ENCODE peak calls at places on chromosome X, in eight cellular contexts. One of them, this sample, is unnamed.

GRCh38 chrX:83588409-83588808 is 80.3 kb downstream of the POU3F4 start:
- DNase-seq in epithelial cell of esophagus: no peak
- DNase-seq in mucosa of descending colon: no peak
- DNase-seq in coronary artery: no peak
- DNase-seq in Calu3: no peak
- DNase-seq in upper lobe of right lung: no peak
- DNase-seq in ascending aorta: no peak
- DNase-seq in heart right ventricle: no peak
- DNase-seq in this sample: no peak

GRCh38 chrX:6175914-6176313 is 52.8 kb downstream of the NLGN4X start:
- DNase-seq in heart right ventricle: no peak
- DNase-seq in Calu3: no peak
- DNase-seq in ascending aorta: no peak
- DNase-seq in upper lobe of right lung: no peak
- DNase-seq in coronary artery: no peak
- DNase-seq in mucosa of descending colon: no peak
- DNase-seq in epithelial cell of esophagus: no peak
- DNase-seq in this sample: no peak

GRCh38 chrX:49272426-49272825 is 2.8 kb downstream of the PPP1R3F start:
- DNase-seq in heart right ventricle: no peak
- DNase-seq in upper lobe of right lung: no peak
- DNase-seq in coronary artery: no peak
- DNase-seq in Calu3: no peak
- DNase-seq in epithelial cell of esophagus: no peak
- DNase-seq in mucosa of descending colon: no peak
- DNase-seq in ascending aorta: no peak
- DNase-seq in this sample: no peak

GRCh38 chrX:12292996-12293765 is 154.9 kb downstream of the FRMPD4 start:
- DNase-seq in heart right ventricle: no peak
- DNase-seq in Calu3: no peak
- DNase-seq in ascending aorta: no peak
- DNase-seq in mucosa of descending colon: no peak
- DNase-seq in upper lobe of right lung: no peak
- DNase-seq in coronary artery: no peak
- DNase-seq in epithelial cell of esophagus: no peak
- DNase-seq in this sample: no peak

GRCh38 chrX:153509592-153509991 is 7.8 kb upstream of the ATP2B3 start:
- DNase-seq in mucosa of descending colon: no peak
- DNase-seq in coronary artery: no peak
- DNase-seq in ascending aorta: no peak
- DNase-seq in upper lobe of right lung: no peak
- DNase-seq in epithelial cell of esophagus: no peak
- DNase-seq in heart right ventricle: no peak
- DNase-seq in Calu3: no peak
- DNase-seq in this sample: no peak

GRCh38 chrX:93319604-93320003 is 353.8 kb downstream of the NAP1L3 start:
- DNase-seq in epithelial cell of esophagus: no peak
- DNase-seq in ascending aorta: no peak
- DNase-seq in coronary artery: no peak
- DNase-seq in Calu3: no peak
- DNase-seq in heart right ventricle: no peak
- DNase-seq in upper lobe of right lung: no peak
- DNase-seq in mucosa of descending colon: no peak
- DNase-seq in this sample: no peak

GRCh38 chrX:15127010-15127409 is 142.9 kb downstream of the ASB9 start:
- DNase-seq in mucosa of descending colon: no peak
- DNase-seq in heart right ventricle: no peak
- DNase-seq in Calu3: no peak
- DNase-seq in coronary artery: no peak
- DNase-seq in epithelial cell of esophagus: no peak
- DNase-seq in ascending aorta: no peak
- DNase-seq in upper lobe of right lung: no peak
- DNase-seq in this sample: no peak

GRCh38 chrX:126552313-126553022 is at the start of gene DCAF12L1:
- DNase-seq in epithelial cell of esophagus: no peak
- DNase-seq in ascending aorta: no peak
- DNase-seq in mucosa of descending colon: no peak
- DNase-seq in upper lobe of right lung: no peak
- DNase-seq in Calu3: no peak
- DNase-seq in heart right ventricle: peak; percentile 9
- DNase-seq in coronary artery: no peak
- DNase-seq in this sample: peak; percentile 43

GRCh38 chrX:69027181-69028005 is 137.9 kb downstream of the PJA1 start:
- DNase-seq in ascending aorta: peak; percentile 44
- DNase-seq in epithelial cell of esophagus: peak; percentile 94
- DNase-seq in coronary artery: no peak
- DNase-seq in heart right ventricle: no peak
- DNase-seq in upper lobe of right lung: no peak
- DNase-seq in Calu3: no peak
- DNase-seq in mucosa of descending colon: peak; percentile 36
- DNase-seq in this sample: no peak

GRCh38 chrX:35380808-35381700 is 417.1 kb upstream of the MAGEB16 start:
- DNase-seq in coronary artery: no peak
- DNase-seq in mucosa of descending colon: no peak
- DNase-seq in upper lobe of right lung: no peak
- DNase-seq in ascending aorta: no peak
- DNase-seq in heart right ventricle: no peak
- DNase-seq in epithelial cell of esophagus: peak; percentile 46
- DNase-seq in Calu3: no peak
- DNase-seq in this sample: no peak

GRCh38 chrX:129875669-129876068 is 30.3 kb upstream of the UTP14A start:
- DNase-seq in upper lobe of right lung: no peak
- DNase-seq in epithelial cell of esophagus: peak; percentile 43
- DNase-seq in mucosa of descending colon: no peak
- DNase-seq in heart right ventricle: no peak
- DNase-seq in Calu3: peak; percentile 8
- DNase-seq in ascending aorta: no peak
- DNase-seq in coronary artery: no peak
- DNase-seq in this sample: no peak

GRCh38 chrX:43953218-43953617 is 20.0 kb downstream of the NDP start:
- DNase-seq in Calu3: no peak
- DNase-seq in upper lobe of right lung: no peak
- DNase-seq in mucosa of descending colon: no peak
- DNase-seq in ascending aorta: no peak
- DNase-seq in epithelial cell of esophagus: peak; percentile 10
- DNase-seq in coronary artery: no peak
- DNase-seq in heart right ventricle: no peak
- DNase-seq in this sample: no peak

GRCh38 chrX:138847930-138848329 is 136.4 kb upstream of the FGF13 start:
- DNase-seq in epithelial cell of esophagus: peak; percentile 47
- DNase-seq in mucosa of descending colon: no peak
- DNase-seq in heart right ventricle: no peak
- DNase-seq in upper lobe of right lung: no peak
- DNase-seq in ascending aorta: no peak
- DNase-seq in coronary artery: no peak
- DNase-seq in Calu3: no peak
- DNase-seq in this sample: no peak
- TF ChIP-seq CTCF in epithelial cell of esophagus: peak; percentile 47
- TF ChIP-seq CTCF in mucosa of descending colon: no peak
- TF ChIP-seq CTCF in heart right ventricle: peak; percentile 20
- TF ChIP-seq CTCF in upper lobe of right lung: no peak
- TF ChIP-seq CTCF in ascending aorta: no peak
- TF ChIP-seq CTCF in coronary artery: no peak
- TF ChIP-seq CTCF in Calu3: no peak
- TF ChIP-seq CTCF in this sample: no peak

GRCh38 chrX:138928737-138929459 is 217.4 kb upstream of the FGF13 start:
- DNase-seq in heart right ventricle: no peak
- DNase-seq in epithelial cell of esophagus: no peak
- DNase-seq in coronary artery: no peak
- DNase-seq in mucosa of descending colon: no peak
- DNase-seq in Calu3: no peak
- DNase-seq in ascending aorta: no peak
- DNase-seq in upper lobe of right lung: no peak
- DNase-seq in this sample: no peak
- TF ChIP-seq CTCF in heart right ventricle: no peak
- TF ChIP-seq CTCF in epithelial cell of esophagus: no peak
- TF ChIP-seq CTCF in coronary artery: no peak
- TF ChIP-seq CTCF in mucosa of descending colon: no peak
- TF ChIP-seq CTCF in Calu3: no peak
- TF ChIP-seq CTCF in ascending aorta: no peak
- TF ChIP-seq CTCF in upper lobe of right lung: no peak
- TF ChIP-seq CTCF in this sample: no peak

DNA sequence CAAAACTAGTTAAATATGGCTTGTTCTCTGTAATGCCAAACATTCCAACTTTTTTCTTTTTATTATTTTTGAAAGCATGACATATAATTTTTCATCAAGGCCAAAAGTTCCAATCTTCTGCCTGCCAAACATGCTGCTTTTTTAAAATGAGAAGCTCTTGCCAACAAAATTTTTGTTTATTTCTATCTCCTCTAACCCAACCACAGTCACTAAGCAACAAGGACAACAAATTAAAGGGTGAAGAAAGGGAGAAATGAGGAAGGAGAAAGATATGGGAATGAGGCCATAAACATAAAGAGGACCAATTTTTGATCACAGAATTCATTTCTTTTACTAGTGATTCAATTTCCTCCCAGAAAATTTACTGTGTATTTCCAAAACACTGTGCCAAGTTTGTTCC is 537.0 kb upstream of the DIAPH2 start:
- DNase-seq in mucosa of descending colon: no peak
- DNase-seq in epithelial cell of esophagus: no peak
- DNase-seq in coronary artery: no peak
- DNase-seq in Calu3: no peak
- DNase-seq in ascending aorta: no peak
- DNase-seq in upper lobe of right lung: no peak
- DNase-seq in heart right ventricle: no peak
- DNase-seq in this sample: no peak
- TF ChIP-seq CTCF in mucosa of descending colon: no peak
- TF ChIP-seq CTCF in epithelial cell of esophagus: no peak
- TF ChIP-seq CTCF in coronary artery: no peak
- TF ChIP-seq CTCF in Calu3: no peak
- TF ChIP-seq CTCF in ascending aorta: no peak
- TF ChIP-seq CTCF in upper lobe of right lung: no peak
- TF ChIP-seq CTCF in heart right ventricle: no peak
- TF ChIP-seq CTCF in this sample: no peak

GRCh38 chrX:143664302-143664701 is 28.4 kb upstream of the SLITRK4 start:
- DNase-seq in Calu3: no peak
- DNase-seq in mucosa of descending colon: no peak
- DNase-seq in heart right ventricle: no peak
- DNase-seq in ascending aorta: no peak
- DNase-seq in epithelial cell of esophagus: peak; percentile 5
- DNase-seq in coronary artery: no peak
- DNase-seq in upper lobe of right lung: no peak
- DNase-seq in this sample: no peak

GRCh38 chrX:143663755-143664154 is 27.9 kb upstream of the SLITRK4 start:
- DNase-seq in mucosa of descending colon: no peak
- DNase-seq in coronary artery: no peak
- DNase-seq in upper lobe of right lung: no peak
- DNase-seq in ascending aorta: no peak
- DNase-seq in heart right ventricle: no peak
- DNase-seq in epithelial cell of esophagus: no peak
- DNase-seq in Calu3: no peak
- DNase-seq in this sample: no peak

DNA sequence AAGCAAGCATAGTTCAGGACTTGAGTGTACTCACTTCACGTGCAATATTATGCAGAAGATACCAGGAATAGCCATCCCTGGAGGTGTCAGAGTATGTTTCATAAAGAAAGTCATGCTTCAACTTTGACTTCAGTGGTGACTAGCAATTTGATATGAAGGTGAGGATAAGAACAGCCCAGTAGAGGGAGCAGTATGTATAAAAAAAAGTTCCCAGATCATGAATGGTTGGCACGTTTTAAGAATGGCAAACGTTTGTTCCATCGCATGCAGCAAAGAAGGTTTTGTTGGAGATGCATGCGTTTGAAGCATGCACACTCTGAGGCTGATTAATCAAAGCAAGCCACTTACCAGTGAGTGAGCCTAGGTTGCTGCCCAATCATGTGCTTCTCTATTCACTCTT is 33.5 kb upstream of the SLITRK4 start:
- DNase-seq in epithelial cell of esophagus: peak; percentile 23
- DNase-seq in mucosa of descending colon: no peak
- DNase-seq in upper lobe of right lung: no peak
- DNase-seq in coronary artery: no peak
- DNase-seq in heart right ventricle: no peak
- DNase-seq in ascending aorta: no peak
- DNase-seq in Calu3: no peak
- DNase-seq in this sample: no peak
- TF ChIP-seq CTCF in epithelial cell of esophagus: peak; percentile 38
- TF ChIP-seq CTCF in mucosa of descending colon: no peak
- TF ChIP-seq CTCF in upper lobe of right lung: no peak
- TF ChIP-seq CTCF in coronary artery: no peak
- TF ChIP-seq CTCF in heart right ventricle: peak; percentile 28
- TF ChIP-seq CTCF in ascending aorta: no peak
- TF ChIP-seq CTCF in Calu3: no peak
- TF ChIP-seq CTCF in this sample: no peak

DNA sequence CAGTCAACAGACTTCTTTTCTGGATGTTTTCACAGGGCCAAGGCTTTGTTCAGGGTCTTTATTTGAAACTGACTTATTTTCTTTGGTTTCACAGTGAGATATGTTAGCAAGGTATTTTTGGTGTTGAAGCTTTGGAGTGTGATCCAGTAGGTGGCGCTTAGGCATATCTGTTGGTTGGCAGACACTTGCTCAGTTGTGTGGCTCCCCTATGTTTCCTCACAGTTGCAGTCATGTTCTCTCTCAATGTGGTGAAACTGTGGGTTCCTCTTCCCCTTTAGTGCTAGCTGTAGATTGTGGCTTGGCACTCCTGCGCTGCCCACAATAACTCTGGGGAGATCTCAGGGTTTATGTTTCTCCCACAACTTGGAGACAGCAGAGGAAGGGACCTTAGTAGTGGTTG is 460.8 kb downstream of the SLITRK2 start:
- DNase-seq in upper lobe of right lung: no peak
- DNase-seq in heart right ventricle: no peak
- DNase-seq in coronary artery: no peak
- DNase-seq in epithelial cell of esophagus: peak; percentile 0
- DNase-seq in Calu3: no peak
- DNase-seq in mucosa of descending colon: no peak
- DNase-seq in ascending aorta: no peak
- DNase-seq in this sample: no peak
- TF ChIP-seq CTCF in upper lobe of right lung: no peak
- TF ChIP-seq CTCF in heart right ventricle: no peak
- TF ChIP-seq CTCF in coronary artery: no peak
- TF ChIP-seq CTCF in epithelial cell of esophagus: no peak
- TF ChIP-seq CTCF in Calu3: no peak
- TF ChIP-seq CTCF in mucosa of descending colon: no peak
- TF ChIP-seq CTCF in ascending aorta: no peak
- TF ChIP-seq CTCF in this sample: no peak

GRCh38 chrX:104392350-104392749 is 137.6 kb upstream of the ESX1 start:
- DNase-seq in epithelial cell of esophagus: peak; percentile 54
- DNase-seq in ascending aorta: no peak
- DNase-seq in Calu3: no peak
- DNase-seq in coronary artery: no peak
- DNase-seq in upper lobe of right lung: no peak
- DNase-seq in heart right ventricle: no peak
- DNase-seq in mucosa of descending colon: no peak
- DNase-seq in this sample: no peak
- TF ChIP-seq CTCF in epithelial cell of esophagus: no peak
- TF ChIP-seq CTCF in ascending aorta: no peak
- TF ChIP-seq CTCF in Calu3: no peak
- TF ChIP-seq CTCF in coronary artery: no peak
- TF ChIP-seq CTCF in upper lobe of right lung: no peak
- TF ChIP-seq CTCF in heart right ventricle: no peak
- TF ChIP-seq CTCF in mucosa of descending colon: no peak
- TF ChIP-seq CTCF in this sample: no peak

GRCh38 chrX:3046253-3046909 is 5.1 kb downstream of the ARSF start:
- DNase-seq in coronary artery: no peak
- DNase-seq in epithelial cell of esophagus: no peak
- DNase-seq in upper lobe of right lung: no peak
- DNase-seq in heart right ventricle: no peak
- DNase-seq in mucosa of descending colon: no peak
- DNase-seq in ascending aorta: no peak
- DNase-seq in Calu3: no peak
- DNase-seq in this sample: no peak
- TF ChIP-seq CTCF in coronary artery: no peak
- TF ChIP-seq CTCF in epithelial cell of esophagus: no peak
- TF ChIP-seq CTCF in upper lobe of right lung: no peak
- TF ChIP-seq CTCF in heart right ventricle: no peak
- TF ChIP-seq CTCF in mucosa of descending colon: no peak
- TF ChIP-seq CTCF in ascending aorta: no peak
- TF ChIP-seq CTCF in Calu3: no peak
- TF ChIP-seq CTCF in this sample: no peak